ENCODE peak calls at places on chromosomes 13 and 19, in five cellular contexts. One of them, this sample, is unnamed.

GRCh38 chr13:32883501-32883900 is 132.7 kb upstream of the KL start:
- DNase-seq in body of pancreas: peak; percentile 28
- DNase-seq in lower lobe of right lung: no peak
- DNase-seq in K562: no peak
- DNase-seq in cardiac muscle cell: peak; percentile 62
- DNase-seq in this sample: no peak

GRCh38 chr13:52980695-52981094 is 47.9 kb upstream of the OLFM4 start:
- DNase-seq in body of pancreas: no peak
- DNase-seq in lower lobe of right lung: no peak
- DNase-seq in K562: no peak
- DNase-seq in cardiac muscle cell: no peak
- DNase-seq in this sample: no peak

GRCh38 chr19:4568884-4569283 is 9.4 kb upstream of the SEMA6B start:
- DNase-seq in body of pancreas: no peak
- DNase-seq in lower lobe of right lung: no peak
- DNase-seq in K562: no peak
- DNase-seq in cardiac muscle cell: no peak
- DNase-seq in this sample: no peak

GRCh38 chr19:47752440-47753211 is 7.3 kb downstream of the NOP53 start:
- DNase-seq in body of pancreas: no peak
- DNase-seq in lower lobe of right lung: no peak
- DNase-seq in K562: no peak
- DNase-seq in cardiac muscle cell: no peak
- DNase-seq in this sample: no peak

GRCh38 chr19:50459638-50460037 is 16.7 kb upstream of the EMC10 start:
- DNase-seq in body of pancreas: no peak
- DNase-seq in lower lobe of right lung: no peak
- DNase-seq in K562: no peak
- DNase-seq in cardiac muscle cell: no peak
- DNase-seq in this sample: no peak

GRCh38 chr13:78228211-78228610 is 309.6 kb upstream of the EDNRB start:
- DNase-seq in body of pancreas: no peak
- DNase-seq in lower lobe of right lung: no peak
- DNase-seq in K562: no peak
- DNase-seq in cardiac muscle cell: peak; percentile 30
- DNase-seq in this sample: no peak

GRCh38 chr13:92994056-92994455 is 232.6 kb upstream of the GPC6 start:
- DNase-seq in body of pancreas: no peak
- DNase-seq in lower lobe of right lung: no peak
- DNase-seq in K562: no peak
- DNase-seq in cardiac muscle cell: peak; percentile 12
- DNase-seq in this sample: no peak

GRCh38 chr13:100797921-100798320 is 123.3 kb upstream of the TMTC4 start:
- DNase-seq in body of pancreas: no peak
- DNase-seq in lower lobe of right lung: no peak
- DNase-seq in K562: no peak
- DNase-seq in cardiac muscle cell: no peak
- DNase-seq in this sample: no peak

GRCh38 chr13:98780451-98780850 is 28.0 kb upstream of the SLC15A1 start:
- DNase-seq in body of pancreas: no peak
- DNase-seq in lower lobe of right lung: no peak
- DNase-seq in K562: no peak
- DNase-seq in cardiac muscle cell: no peak
- DNase-seq in this sample: no peak

GRCh38 chr13:46698910-46699460 is 98.0 kb downstream of the ESD start:
- DNase-seq in body of pancreas: no peak
- DNase-seq in lower lobe of right lung: no peak
- DNase-seq in K562: peak; percentile 7
- DNase-seq in cardiac muscle cell: peak; percentile 62
- DNase-seq in this sample: no peak

GRCh38 chr19:57324992-57325391 is 4.7 kb downstream of the ZNF543 start:
- DNase-seq in body of pancreas: no peak
- DNase-seq in lower lobe of right lung: no peak
- DNase-seq in K562: no peak
- DNase-seq in cardiac muscle cell: no peak
- DNase-seq in this sample: no peak

DNA sequence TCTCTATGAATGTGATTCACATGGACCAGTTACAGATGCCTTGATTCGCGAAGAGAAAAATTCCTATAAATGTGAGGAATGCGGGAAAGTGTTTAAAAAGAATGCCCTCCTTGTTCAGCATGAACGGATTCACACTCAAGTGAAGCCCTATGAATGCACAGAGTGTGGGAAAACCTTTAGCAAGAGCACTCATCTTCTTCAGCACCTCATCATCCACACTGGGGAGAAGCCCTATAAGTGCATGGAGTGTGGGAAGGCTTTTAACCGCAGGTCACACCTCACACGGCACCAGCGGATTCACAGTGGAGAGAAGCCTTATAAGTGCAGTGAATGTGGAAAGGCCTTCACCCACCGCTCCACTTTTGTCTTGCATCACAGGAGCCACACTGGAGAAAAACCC is 7.7 kb downstream of the ZNF543 start:
- DNase-seq in body of pancreas: no peak
- DNase-seq in lower lobe of right lung: no peak
- DNase-seq in K562: no peak
- DNase-seq in cardiac muscle cell: no peak
- DNase-seq in this sample: no peak
- H3K9me3 ChIP-seq in body of pancreas: no peaks in the 10 kb centered on the region
- H3K9me3 ChIP-seq in lower lobe of right lung: peaks cover 41% of the 10 kb centered on the region
- H3K9me3 ChIP-seq in K562: peaks cover 6% of the 10 kb centered on the region
- H3K9me3 ChIP-seq in cardiac muscle cell: no peaks in the 10 kb centered on the region
- H3K9me3 ChIP-seq in this sample: peaks cover 27% of the 10 kb centered on the region

DNA sequence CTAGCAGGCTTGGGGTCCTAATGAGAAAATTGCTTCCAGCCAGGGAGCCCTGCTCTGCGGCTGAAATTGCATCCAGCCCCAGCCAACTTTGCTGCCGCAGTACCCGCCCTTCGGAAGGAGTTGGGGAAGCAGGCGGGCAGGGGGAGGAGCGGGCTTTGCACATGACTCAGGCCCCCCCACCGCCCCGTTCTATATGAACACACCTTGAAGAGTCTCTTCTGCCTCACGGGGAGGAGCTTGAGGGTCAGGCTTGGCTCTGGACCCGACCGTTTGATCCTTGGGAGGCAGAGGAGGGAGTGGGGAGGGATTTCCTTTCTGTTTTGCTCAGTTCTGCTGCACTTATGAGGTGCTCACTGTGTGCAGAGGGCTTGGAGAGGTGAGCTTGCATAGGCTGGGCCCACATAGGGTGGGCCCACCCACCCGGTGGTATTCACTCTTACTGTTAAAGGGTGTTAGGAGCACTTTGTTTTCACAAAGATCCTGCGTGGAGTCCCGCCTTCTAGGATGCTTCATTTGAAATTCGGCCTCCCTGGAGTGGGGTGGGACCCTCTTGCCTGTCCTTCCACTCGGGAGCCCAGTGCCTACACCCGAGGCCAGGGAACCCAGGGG is 46.5 kb downstream of the LYL1 start:
- DNase-seq in body of pancreas: no peak
- DNase-seq in lower lobe of right lung: peak; percentile 92
- DNase-seq in K562: no peak
- DNase-seq in cardiac muscle cell: peak; percentile 86
- DNase-seq in this sample: peak; percentile 83
- H3K4me1 ChIP-seq in body of pancreas: peaks cover 93% of the 10 kb centered on the region
- H3K4me1 ChIP-seq in lower lobe of right lung: peaks cover 99% of the 10 kb centered on the region
- H3K4me1 ChIP-seq in K562: peaks cover 60% of the 10 kb centered on the region
- H3K4me1 ChIP-seq in cardiac muscle cell: peaks cover 31% of the 10 kb centered on the region
- H3K4me1 ChIP-seq in this sample: no peaks in the 10 kb centered on the region

GRCh38 chr19:1287622-1288527 is 2.2 kb downstream of the EFNA2 start:
- DNase-seq in body of pancreas: no peak
- DNase-seq in lower lobe of right lung: no peak
- DNase-seq in K562: no peak
- DNase-seq in cardiac muscle cell: no peak
- DNase-seq in this sample: no peak

GRCh38 chr19:1289395-1290244 is 3.9 kb downstream of the EFNA2 start:
- DNase-seq in body of pancreas: no peak
- DNase-seq in lower lobe of right lung: no peak
- DNase-seq in K562: no peak
- DNase-seq in cardiac muscle cell: no peak
- DNase-seq in this sample: no peak

GRCh38 chr19:1286859-1287621 is 1.4 kb downstream of the EFNA2 start:
- DNase-seq in body of pancreas: no peak
- DNase-seq in lower lobe of right lung: no peak
- DNase-seq in K562: no peak
- DNase-seq in cardiac muscle cell: no peak
- DNase-seq in this sample: no peak

GRCh38 chr19:1290245-1290698 is 4.6 kb downstream of the EFNA2 start:
- DNase-seq in body of pancreas: no peak
- DNase-seq in lower lobe of right lung: no peak
- DNase-seq in K562: no peak
- DNase-seq in cardiac muscle cell: no peak
- DNase-seq in this sample: no peak

DNA sequence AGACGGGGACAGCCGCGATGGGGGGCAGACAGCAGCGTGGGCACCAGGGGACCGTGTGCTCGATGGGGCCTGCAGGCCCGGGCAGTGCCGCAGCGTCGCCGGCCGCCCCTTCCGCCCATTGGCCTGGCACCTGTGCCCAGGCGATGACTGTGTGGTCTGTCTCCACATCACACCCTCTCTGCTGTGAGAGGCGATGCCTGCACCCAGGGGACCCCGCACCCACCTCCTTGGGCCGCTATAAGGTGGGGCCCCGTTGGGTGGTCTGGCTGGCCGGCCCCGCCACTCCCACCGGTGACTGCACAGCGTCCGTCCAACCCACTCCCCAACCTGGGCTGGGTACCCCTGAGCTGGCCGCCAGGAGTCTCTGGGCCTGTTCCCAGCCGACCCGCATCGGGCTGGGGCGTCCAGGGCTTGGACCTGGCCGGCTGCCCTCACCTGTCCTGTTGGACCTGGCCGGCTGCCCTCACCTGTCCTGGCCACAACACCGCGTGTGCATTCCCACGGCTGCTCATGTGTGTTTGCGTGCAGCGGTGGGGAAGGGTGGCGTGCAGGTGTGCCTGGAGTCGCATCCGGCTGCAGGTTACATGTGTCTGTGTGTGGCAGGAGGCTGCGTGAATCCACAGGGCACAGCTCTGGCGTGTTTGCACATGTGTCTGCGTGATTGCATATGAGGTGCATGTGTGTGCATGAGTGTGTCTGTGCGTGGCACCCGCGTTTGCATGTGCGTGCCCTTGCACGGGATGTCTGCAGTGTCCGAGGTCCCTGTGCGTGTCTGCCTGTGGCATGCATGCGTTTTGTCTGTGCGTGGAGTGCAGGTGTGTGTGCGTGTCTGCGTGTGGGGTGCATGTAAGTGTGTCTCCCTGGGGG is 3.1 kb downstream of the EFNA2 start:
- DNase-seq in body of pancreas: no peak
- DNase-seq in lower lobe of right lung: no peak
- DNase-seq in K562: no peak
- DNase-seq in cardiac muscle cell: no peak
- DNase-seq in this sample: no peak
- H3K27ac ChIP-seq in body of pancreas: no peak overlapping the region
- H3K27ac ChIP-seq in lower lobe of right lung: no peak overlapping the region
- H3K27ac ChIP-seq in K562: no peak overlapping the region
- H3K27ac ChIP-seq in cardiac muscle cell: no peak overlapping the region
- H3K27ac ChIP-seq in this sample: no peak overlapping the region

DNA sequence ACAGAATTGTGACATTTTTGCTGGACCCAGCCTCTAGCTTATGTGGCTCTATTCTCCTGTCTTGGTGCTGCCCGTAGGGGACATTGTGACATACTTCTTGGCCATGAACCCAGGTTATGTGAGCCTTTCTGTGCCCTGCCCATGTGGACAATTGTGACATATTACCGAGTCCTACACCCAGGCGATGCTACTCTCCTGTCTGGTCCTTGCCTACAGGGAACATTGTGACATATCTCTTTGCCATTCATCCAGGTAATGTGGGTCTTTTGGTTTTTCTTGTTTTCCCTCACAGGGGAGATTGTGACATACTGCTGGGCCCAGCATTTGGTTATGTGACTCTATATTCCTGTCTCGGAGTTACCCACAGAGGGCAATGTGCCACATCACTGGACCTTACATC is 71.5 kb upstream of the ZNF43 start:
- DNase-seq in body of pancreas: no peak
- DNase-seq in lower lobe of right lung: no peak
- DNase-seq in K562: no peak
- DNase-seq in cardiac muscle cell: no peak
- DNase-seq in this sample: no peak
- H3K9me3 ChIP-seq in body of pancreas: no peaks in the 10 kb centered on the region
- H3K9me3 ChIP-seq in lower lobe of right lung: no peaks in the 10 kb centered on the region
- H3K9me3 ChIP-seq in K562: no peaks in the 10 kb centered on the region
- H3K9me3 ChIP-seq in cardiac muscle cell: no peaks in the 10 kb centered on the region
- H3K9me3 ChIP-seq in this sample: peaks cover 6% of the 10 kb centered on the region

GRCh38 chr19:13849991-13850909 is 26.7 kb upstream of the NANOS3 start:
- DNase-seq in body of pancreas: peak; percentile 86
- DNase-seq in lower lobe of right lung: peak; percentile 91
- DNase-seq in K562: peak; percentile 86
- DNase-seq in cardiac muscle cell: peak; percentile 87
- DNase-seq in this sample: peak; percentile 89
- H3K4me1 ChIP-seq in body of pancreas: peaks cover 57% of the 10 kb centered on the region
- H3K4me1 ChIP-seq in lower lobe of right lung: peaks cover 56% of the 10 kb centered on the region
- H3K4me1 ChIP-seq in K562: peaks cover 67% of the 10 kb centered on the region
- H3K4me1 ChIP-seq in cardiac muscle cell: peaks cover 14% of the 10 kb centered on the region
- H3K4me1 ChIP-seq in this sample: no peaks in the 10 kb centered on the region

DNA sequence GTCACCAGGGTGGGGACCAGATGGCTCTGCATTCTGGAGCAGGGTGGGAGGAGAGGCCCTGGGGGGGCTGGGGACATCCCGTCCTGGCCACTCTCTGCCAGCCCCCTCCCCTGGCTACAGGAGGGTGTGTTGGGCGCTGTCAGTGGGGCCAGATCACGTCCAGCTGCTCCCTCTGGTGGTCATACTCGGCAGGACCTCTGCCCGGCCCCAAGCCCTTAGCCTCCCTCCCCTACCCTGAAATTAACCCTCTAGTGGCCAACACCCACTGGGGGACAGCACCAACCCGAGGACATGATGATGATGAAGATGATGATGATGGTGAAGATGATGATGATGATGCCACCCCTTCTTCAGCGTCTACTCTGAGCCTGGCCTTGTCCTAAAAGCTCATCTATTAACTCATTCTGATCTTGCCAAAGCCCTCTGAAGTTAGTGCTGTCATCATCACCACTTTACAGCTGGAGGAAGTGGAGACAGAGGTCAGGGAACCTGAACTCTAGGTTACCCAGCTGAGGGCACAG is 590 bp upstream of the LGI4 start:
- DNase-seq in body of pancreas: peak; percentile 75
- DNase-seq in lower lobe of right lung: peak; percentile 83
- DNase-seq in K562: peak; percentile 92
- DNase-seq in cardiac muscle cell: peak; percentile 76
- DNase-seq in this sample: peak; percentile 95
- H3K27ac ChIP-seq in body of pancreas: no peak overlapping the region
- H3K27ac ChIP-seq in lower lobe of right lung: peak overlapping the region; percentile 46
- H3K27ac ChIP-seq in K562: no peak overlapping the region
- H3K27ac ChIP-seq in cardiac muscle cell: peak overlapping the region; percentile 85
- H3K27ac ChIP-seq in this sample: no peak overlapping the region

This sample was measured in aorta.